ENCODE peak calls at places on chromosomes 16 and 17, in four cellular contexts. D is kidney, M is mesothelial cell of epicardium, I is nephron progenitor cell. Z is an unnamed sample.

GRCh38 chr17:47751471-47751870 is 18.4 kb downstream of the TBX21 start:
- DNase-seq in D (no peak), M (no peak), I (no peak), Z (no peak)

GRCh38 chr16:86874141-86874540 is 295.8 kb downstream of the FOXL1 start:
- DNase-seq in D (no peak), M (no peak), I (no peak), Z (no peak)

GRCh38 chr17:62854026-62854425 is 45.9 kb upstream of the MARCHF10 start:
- DNase-seq in D (no peak), M (no peak), I (no peak), Z (no peak)

GRCh38 chr17:32297860-32298259 is 32.2 kb downstream of the RHBDL3 start:
- DNase-seq in D (no peak), M (no peak), I (no peak), Z (no peak)

GRCh38 chr17:43908111-43908721 is 880 bp upstream of the MPP2 start:
- DNase-seq in D (peak; percentile 86), M (peak; percentile 58), I (peak; percentile 68), Z (no peak)

GRCh38 chr16:84119368-84119767 is 2.6 kb upstream of the MBTPS1 start:
- DNase-seq in D (no peak), M (no peak), I (no peak), Z (no peak)

GRCh38 chr16:84732674-84733352 is 33.0 kb downstream of the USP10 start:
- DNase-seq in D (no peak), M (no peak), I (no peak), Z (no peak)

GRCh38 chr17:34312080-34312479 is 7.2 kb upstream of the CCL8 start:
- DNase-seq in D (no peak), M (no peak), I (no peak), Z (no peak)

GRCh38 chr16:65319621-65320231 is 197.9 kb upstream of the CDH11 start:
- DNase-seq in D (no peak), M (no peak), I (no peak), Z (no peak)

GRCh38 chr16:30152517-30152916 is 29.5 kb upstream of the MAPK3 start:
- DNase-seq in D (no peak), M (no peak), I (no peak), Z (no peak)

GRCh38 chr17:17840751-17841591 is 4.2 kb upstream of the SREBF1 start:
- DNase-seq in D (no peak), M (no peak), I (peak; percentile 39), Z (no peak)

GRCh38 chr16:88773812-88774291 is 11.2 kb downstream of the PIEZO1 start:
- DNase-seq in D (no peak), M (no peak), I (peak; percentile 75), Z (no peak)

GRCh38 chr16:58099097-58099955 is 29.9 kb downstream of the CFAP20 start:
- DNase-seq in D (peak; percentile 50), M (no peak), I (no peak), Z (peak; percentile 59)

GRCh38 chr16:67667434-67667816 is 811 bp downstream of the C16orf86 start:
- DNase-seq in D (peak; percentile 83), M (no peak), I (no peak), Z (no peak)

GRCh38 chr16:67666538-67667433 is at the start of the genes C16orf86 and ENKD1:
- DNase-seq in D (peak; percentile 95), M (peak; percentile 56), I (peak; percentile 90), Z (no peak)

GRCh38 chr16:67668495-67669157 is 2.0 kb downstream of the C16orf86 start:
- DNase-seq in D (no peak), M (no peak), I (no peak), Z (no peak)

GRCh38 chr16:67669499-67670101 is 3.0 kb downstream of the C16orf86 start:
- DNase-seq in D (peak; percentile 67), M (no peak), I (no peak), Z (no peak)

GRCh38 chr16:67667817-67668494 is 1.3 kb downstream of the C16orf86 start:
- DNase-seq in D (peak; percentile 93), M (peak; percentile 80), I (peak; percentile 77), Z (peak; percentile 94)
- TF ChIP-seq CTCF in D (peak; percentile 84), M (peak; percentile 49), I (peak; percentile 72), Z (peak; percentile 85)

DNA sequence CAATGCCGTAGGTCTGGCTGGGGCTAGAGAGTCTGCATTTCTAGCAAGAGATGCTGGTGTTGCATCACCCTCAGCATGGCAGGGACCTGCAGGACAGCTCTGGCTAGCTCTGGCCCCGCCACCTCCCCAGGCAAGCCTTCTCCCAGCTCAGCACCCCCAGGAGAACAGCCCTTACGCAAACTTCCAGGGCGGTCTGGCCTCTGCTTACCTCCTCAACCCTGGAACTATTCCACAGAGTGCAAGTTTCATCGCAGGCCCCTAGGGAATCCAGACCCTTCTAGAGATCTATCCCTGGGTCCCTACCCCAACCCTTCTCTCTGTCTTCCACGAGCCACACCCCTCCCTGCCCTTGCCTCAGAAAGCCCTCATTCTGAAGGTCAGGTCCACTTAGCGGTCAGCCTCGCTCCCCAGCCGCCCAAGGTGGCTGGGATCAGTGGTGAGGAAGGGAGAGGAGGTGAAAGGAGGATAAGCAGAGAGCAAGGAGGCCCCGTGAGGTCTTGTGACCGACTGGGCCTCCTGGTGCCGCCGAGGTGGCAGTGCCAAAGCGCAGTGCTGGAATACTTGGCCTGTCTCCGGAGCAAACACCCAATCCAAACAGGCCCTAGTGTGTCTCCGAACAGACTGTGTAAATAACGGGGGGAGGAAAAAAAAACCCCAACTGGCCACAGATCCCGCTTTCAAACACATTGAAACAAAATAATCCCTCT is 380.7 kb downstream of the SOX9 start:
- DNase-seq in D (no peak), M (no peak), I (no peak), Z (no peak)
- TF ChIP-seq CTCF in D (no peak), M (no peak), I (no peak), Z (no peak)

GRCh38 chr17:69246726-69247375 is 18.2 kb upstream of the ABCA10 start:
- DNase-seq in D (no peak), M (no peak), I (no peak), Z (no peak)
- TF ChIP-seq CTCF in D (peak; percentile 45), M (peak; percentile 76), I (peak; percentile 77), Z (peak; percentile 94)

GRCh38 chr17:2981325-2981724 is 82.1 kb downstream of the OR1D5 start:
- DNase-seq in D (no peak), M (peak; percentile 24), I (no peak), Z (peak; percentile 44)

GRCh38 chr17:2980904-2981246 is 82.5 kb downstream of the OR1D5 start:
- DNase-seq in D (no peak), M (peak; percentile 19), I (no peak), Z (peak; percentile 58)

GRCh38 chr17:2986925-2987324 is 76.5 kb downstream of the OR1D5 start:
- DNase-seq in D (no peak), M (no peak), I (no peak), Z (no peak)

GRCh38 chr17:2980211-2980903 is 83.0 kb downstream of the OR1D5 start:
- DNase-seq in D (no peak), M (peak; percentile 22), I (no peak), Z (peak; percentile 35)

GRCh38 chr17:2982854-2983636 is 80.4 kb downstream of the OR1D5 start:
- DNase-seq in D (no peak), M (peak; percentile 9), I (no peak), Z (peak; percentile 72)
- TF ChIP-seq CTCF in D (no peak), M (no peak), I (no peak), Z (peak; percentile 70)

DNA sequence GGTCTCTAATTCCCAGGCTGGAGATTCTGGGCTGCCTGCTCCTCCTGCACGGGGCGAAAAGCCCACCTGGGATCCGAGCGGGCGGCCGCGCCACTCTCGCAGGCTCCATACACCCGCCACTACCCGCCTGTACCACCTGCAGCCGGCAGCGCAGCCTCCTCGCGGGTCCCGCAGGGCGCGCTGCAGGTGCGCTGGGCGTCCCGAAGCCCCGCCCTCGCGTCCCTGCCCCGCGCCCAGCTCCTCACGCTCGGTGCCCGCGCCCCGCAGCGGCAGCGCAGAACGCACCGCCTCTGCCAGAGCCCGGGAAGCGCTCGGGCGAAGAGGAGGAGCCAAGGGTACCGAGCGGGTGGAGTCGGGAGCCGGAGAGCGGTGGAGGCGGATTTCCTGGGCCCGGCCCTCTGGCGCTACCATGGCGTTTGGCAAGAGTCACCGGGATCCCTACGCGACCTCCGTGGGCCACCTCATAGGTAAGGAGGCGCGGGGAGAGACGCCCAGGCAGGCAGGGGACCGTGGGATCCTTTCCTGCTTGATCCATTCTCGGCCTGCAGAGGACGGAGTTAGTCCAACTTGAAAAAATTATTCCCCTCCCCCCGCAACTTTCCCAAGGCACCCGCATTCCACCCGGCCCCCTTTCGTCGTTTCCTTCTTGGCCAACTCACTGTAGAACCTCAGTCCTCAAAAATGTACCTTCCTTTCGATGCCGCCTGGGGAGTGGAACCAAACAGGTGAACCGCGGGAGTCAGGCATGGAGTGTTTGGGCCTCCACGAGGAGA is at the start of gene TOM1L1:
- DNase-seq in D (peak; percentile 91), M (peak; percentile 77), I (peak; percentile 82), Z (peak; percentile 91)
- TF ChIP-seq CTCF in D (peak; percentile 5), M (no peak), I (no peak), Z (peak; percentile 66)

DNA sequence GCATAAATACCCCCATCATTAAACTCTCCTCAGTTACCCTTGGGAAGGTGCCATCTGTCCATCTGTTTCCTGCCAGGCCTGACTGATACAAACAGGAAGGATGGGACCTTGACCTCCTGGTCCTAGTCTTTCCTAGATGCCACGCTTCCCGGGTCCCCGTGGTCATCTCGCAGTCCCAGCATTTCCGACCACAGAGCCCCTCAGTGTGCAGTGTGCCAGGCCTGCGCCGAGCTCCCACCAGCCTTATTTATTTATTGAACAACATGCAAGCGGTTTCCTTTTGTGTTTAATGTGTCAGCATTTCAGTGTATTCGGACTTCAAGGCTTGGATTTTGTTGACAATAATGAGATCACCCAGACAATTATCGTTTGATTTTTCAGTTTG is 45.6 kb upstream of the NKD1 start:
- DNase-seq in D (no peak), M (no peak), I (no peak), Z (no peak)
- TF ChIP-seq CTCF in D (no peak), M (no peak), I (no peak), Z (no peak)

DNA sequence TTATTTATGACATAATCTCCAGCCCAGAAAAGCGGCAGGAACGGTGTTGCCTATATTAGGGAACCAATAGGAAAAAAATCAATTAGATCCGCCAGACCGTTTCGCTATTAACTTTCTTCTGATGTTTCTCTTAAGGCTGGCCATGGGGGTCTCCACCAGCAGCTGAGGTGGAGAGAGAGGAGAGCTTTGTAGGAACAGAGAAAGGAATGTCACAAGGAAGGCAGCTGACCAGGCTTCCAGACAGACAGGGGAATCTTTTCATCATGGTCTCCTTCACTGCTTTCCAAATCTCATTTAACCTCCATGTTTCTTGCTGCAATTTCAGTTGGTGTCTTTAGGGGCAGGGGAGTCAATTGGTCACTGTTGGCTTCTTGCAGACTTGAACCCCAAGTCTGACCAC is 8.9 kb upstream of the SEZ6 start:
- DNase-seq in D (no peak), M (no peak), I (no peak), Z (no peak)
- TF ChIP-seq CTCF in D (no peak), M (no peak), I (no peak), Z (no peak)

DNA sequence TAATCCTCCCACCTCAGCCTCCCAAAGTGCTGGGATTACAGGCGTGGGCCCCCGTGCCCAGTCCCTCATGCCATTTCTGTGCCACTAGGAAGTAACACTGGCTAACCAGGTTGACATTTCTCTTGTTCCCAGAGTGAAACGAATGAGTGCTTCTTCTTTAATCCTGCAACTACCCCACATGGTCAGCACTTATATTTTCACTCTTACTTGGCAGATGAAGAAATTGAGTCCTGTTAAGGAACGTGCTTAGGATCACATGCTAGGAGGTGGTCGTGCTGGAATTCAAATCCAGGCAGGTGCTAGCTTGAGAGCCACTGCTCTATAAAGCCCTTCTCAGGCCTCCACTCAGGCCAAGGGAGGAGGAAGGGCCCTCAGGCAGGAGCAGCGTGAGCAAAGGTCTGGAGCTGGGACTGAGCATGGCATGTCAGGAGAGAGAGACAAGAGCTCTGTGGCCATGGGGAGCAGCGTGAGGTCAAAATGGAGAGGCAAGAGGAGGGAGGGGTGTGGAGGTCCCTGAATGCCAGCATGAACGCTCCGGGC is 18.5 kb upstream of the RMI2 start:
- DNase-seq in D (no peak), M (no peak), I (no peak), Z (no peak)
- TF ChIP-seq CTCF in D (no peak), M (no peak), I (no peak), Z (no peak)

Z was measured in chondrocyte.